ENCODE peak calls at places on chromosomes 1 and 21, in nine cellular contexts. One of them, this sample, is unnamed.
A peak's percentile ranks its signal among the peaks of the same experiment; 100 is the strongest.

GRCh38 chr1:62377043-62377562 is 57.9 kb upstream of the KANK4 start:
- DNase-seq in tibial artery: no peak
- DNase-seq in K562: no peak
- DNase-seq in PC-3: no peak
- DNase-seq in heart left ventricle: no peak
- DNase-seq in transverse colon: no peak
- DNase-seq in HAP-1: no peak
- DNase-seq in body of pancreas: no peak
- DNase-seq in colonic mucosa: no peak
- DNase-seq in this sample: no peak

GRCh38 chr21:20999567-21000169 is 1.5 kb downstream of the NCAM2 start:
- DNase-seq in tibial artery: no peak
- DNase-seq in K562: peak; percentile 62
- DNase-seq in PC-3: peak; percentile 72
- DNase-seq in heart left ventricle: no peak
- DNase-seq in transverse colon: peak; percentile 16
- DNase-seq in HAP-1: peak; percentile 59
- DNase-seq in body of pancreas: no peak
- DNase-seq in colonic mucosa: peak; percentile 44
- DNase-seq in this sample: peak; percentile 9

GRCh38 chr21:38178653-38179503 is 77.9 kb upstream of the KCNJ15 start:
- DNase-seq in tibial artery: no peak
- DNase-seq in K562: no peak
- DNase-seq in PC-3: no peak
- DNase-seq in heart left ventricle: no peak
- DNase-seq in transverse colon: no peak
- DNase-seq in HAP-1: no peak
- DNase-seq in body of pancreas: no peak
- DNase-seq in colonic mucosa: no peak
- DNase-seq in this sample: no peak

GRCh38 chr1:78839704-78840277 is 166.7 kb downstream of the ADGRL4 start:
- DNase-seq in tibial artery: peak; percentile 22
- DNase-seq in K562: peak; percentile 5
- DNase-seq in PC-3: peak; percentile 85
- DNase-seq in heart left ventricle: no peak
- DNase-seq in transverse colon: no peak
- DNase-seq in HAP-1: peak; percentile 53
- DNase-seq in body of pancreas: peak; percentile 25
- DNase-seq in colonic mucosa: peak; percentile 25
- DNase-seq in this sample: no peak

GRCh38 chr1:60152886-60153285 is 79.3 kb upstream of the C1orf87 start:
- DNase-seq in tibial artery: no peak
- DNase-seq in K562: no peak
- DNase-seq in PC-3: no peak
- DNase-seq in heart left ventricle: no peak
- DNase-seq in transverse colon: no peak
- DNase-seq in HAP-1: no peak
- DNase-seq in body of pancreas: no peak
- DNase-seq in colonic mucosa: no peak
- DNase-seq in this sample: no peak

GRCh38 chr1:93710499-93710898 is 28.9 kb upstream of the BCAR3 start:
- DNase-seq in tibial artery: no peak
- DNase-seq in K562: no peak
- DNase-seq in PC-3: no peak
- DNase-seq in heart left ventricle: no peak
- DNase-seq in transverse colon: no peak
- DNase-seq in HAP-1: no peak
- DNase-seq in body of pancreas: no peak
- DNase-seq in colonic mucosa: no peak
- DNase-seq in this sample: no peak

GRCh38 chr1:178310685-178311105 is 186.1 kb downstream of the CLEC20A start:
- DNase-seq in tibial artery: no peak
- DNase-seq in K562: peak; percentile 52
- DNase-seq in PC-3: peak; percentile 85
- DNase-seq in heart left ventricle: no peak
- DNase-seq in transverse colon: no peak
- DNase-seq in HAP-1: peak; percentile 8
- DNase-seq in body of pancreas: peak; percentile 45
- DNase-seq in colonic mucosa: no peak
- DNase-seq in this sample: peak; percentile 52

GRCh38 chr1:36248250-36248894 is 24.1 kb downstream of the THRAP3 start:
- DNase-seq in tibial artery: peak; percentile 81
- DNase-seq in K562: peak; percentile 61
- DNase-seq in PC-3: peak; percentile 76
- DNase-seq in heart left ventricle: no peak
- DNase-seq in transverse colon: peak; percentile 53
- DNase-seq in HAP-1: no peak
- DNase-seq in body of pancreas: peak; percentile 81
- DNase-seq in colonic mucosa: peak; percentile 37
- DNase-seq in this sample: peak; percentile 67

GRCh38 chr1:114828251-114828650 is 26.4 kb upstream of the SYCP1 start:
- DNase-seq in tibial artery: no peak
- DNase-seq in K562: no peak
- DNase-seq in PC-3: peak; percentile 46
- DNase-seq in heart left ventricle: no peak
- DNase-seq in transverse colon: no peak
- DNase-seq in HAP-1: no peak
- DNase-seq in body of pancreas: no peak
- DNase-seq in colonic mucosa: no peak
- DNase-seq in this sample: no peak

GRCh38 chr1:221517961-221518360 is 223.9 kb downstream of the DUSP10 start:
- DNase-seq in tibial artery: no peak
- DNase-seq in K562: no peak
- DNase-seq in PC-3: no peak
- DNase-seq in heart left ventricle: no peak
- DNase-seq in transverse colon: no peak
- DNase-seq in HAP-1: no peak
- DNase-seq in body of pancreas: no peak
- DNase-seq in colonic mucosa: no peak
- DNase-seq in this sample: no peak

GRCh38 chr21:36555199-36555598 is 75.3 kb upstream of the CLDN14 start:
- DNase-seq in tibial artery: no peak
- DNase-seq in K562: no peak
- DNase-seq in PC-3: no peak
- DNase-seq in heart left ventricle: no peak
- DNase-seq in transverse colon: no peak
- DNase-seq in HAP-1: no peak
- DNase-seq in body of pancreas: no peak
- DNase-seq in colonic mucosa: no peak
- DNase-seq in this sample: peak; percentile 20

GRCh38 chr1:235504122-235504493 is at the start of gene B3GALNT2:
- DNase-seq in tibial artery: no peak
- DNase-seq in K562: no peak
- DNase-seq in PC-3: no peak
- DNase-seq in heart left ventricle: no peak
- DNase-seq in transverse colon: no peak
- DNase-seq in HAP-1: no peak
- DNase-seq in body of pancreas: no peak
- DNase-seq in colonic mucosa: no peak
- DNase-seq in this sample: no peak

GRCh38 chr1:66022904-66023620 is 230.4 kb downstream of the PDE4B start:
- DNase-seq in tibial artery: no peak
- DNase-seq in K562: no peak
- DNase-seq in PC-3: peak; percentile 15
- DNase-seq in heart left ventricle: no peak
- DNase-seq in transverse colon: no peak
- DNase-seq in HAP-1: no peak
- DNase-seq in body of pancreas: no peak
- DNase-seq in colonic mucosa: no peak
- DNase-seq in this sample: no peak

GRCh38 chr21:42496839-42497202 is 797 bp upstream of the RSPH1 start:
- DNase-seq in tibial artery: no peak
- DNase-seq in K562: no peak
- DNase-seq in PC-3: no peak
- DNase-seq in heart left ventricle: peak; percentile 45
- DNase-seq in transverse colon: no peak
- DNase-seq in HAP-1: no peak
- DNase-seq in body of pancreas: peak; percentile 33
- DNase-seq in colonic mucosa: peak; percentile 46
- DNase-seq in this sample: no peak

GRCh38 chr1:96598416-96599168 is 123.0 kb upstream of the PTBP2 start:
- DNase-seq in tibial artery: no peak
- DNase-seq in K562: no peak
- DNase-seq in PC-3: no peak
- DNase-seq in heart left ventricle: no peak
- DNase-seq in transverse colon: no peak
- DNase-seq in HAP-1: no peak
- DNase-seq in body of pancreas: no peak
- DNase-seq in colonic mucosa: no peak
- DNase-seq in this sample: no peak

GRCh38 chr1:29258974-29259801 is 22.9 kb downstream of the PTPRU start:
- DNase-seq in tibial artery: no peak
- DNase-seq in K562: peak; percentile 39
- DNase-seq in PC-3: no peak
- DNase-seq in heart left ventricle: no peak
- DNase-seq in transverse colon: no peak
- DNase-seq in HAP-1: no peak
- DNase-seq in body of pancreas: no peak
- DNase-seq in colonic mucosa: no peak
- DNase-seq in this sample: no peak
- H3K4me3 ChIP-seq in tibial artery: peak overlapping the region; percentile 54
- H3K4me3 ChIP-seq in K562: peak overlapping the region; percentile 39
- H3K4me3 ChIP-seq in PC-3: peak overlapping the region; percentile 67
- H3K4me3 ChIP-seq in heart left ventricle: peak overlapping the region; percentile 41
- H3K4me3 ChIP-seq in transverse colon: peak overlapping the region; percentile 26
- H3K4me3 ChIP-seq in HAP-1: no peak overlapping the region
- H3K4me3 ChIP-seq in body of pancreas: no peak overlapping the region
- H3K4me3 ChIP-seq in colonic mucosa: peak overlapping the region; percentile 66
- H3K4me3 ChIP-seq in this sample: peak overlapping the region; percentile 10

GRCh38 chr1:87733421-87733820 is 404.7 kb downstream of the LMO4 start:
- DNase-seq in tibial artery: no peak
- DNase-seq in K562: no peak
- DNase-seq in PC-3: no peak
- DNase-seq in heart left ventricle: no peak
- DNase-seq in transverse colon: no peak
- DNase-seq in HAP-1: no peak
- DNase-seq in body of pancreas: no peak
- DNase-seq in colonic mucosa: no peak
- DNase-seq in this sample: no peak
- H3K4me1 ChIP-seq in tibial artery: no peaks in the 10 kb centered on the region
- H3K4me1 ChIP-seq in K562: no peaks in the 10 kb centered on the region
- H3K4me1 ChIP-seq in PC-3: no peaks in the 10 kb centered on the region
- H3K4me1 ChIP-seq in heart left ventricle: no peaks in the 10 kb centered on the region
- H3K4me1 ChIP-seq in transverse colon: no peaks in the 10 kb centered on the region
- H3K4me1 ChIP-seq in HAP-1: no peaks in the 10 kb centered on the region
- H3K4me1 ChIP-seq in body of pancreas: no peaks in the 10 kb centered on the region
- H3K4me1 ChIP-seq in colonic mucosa: no peaks in the 10 kb centered on the region
- H3K4me1 ChIP-seq in this sample: no peaks in the 10 kb centered on the region

GRCh38 chr1:2232916-2233438 is 4.9 kb downstream of the SKI start:
- DNase-seq in tibial artery: no peak
- DNase-seq in K562: peak; percentile 47
- DNase-seq in PC-3: no peak
- DNase-seq in heart left ventricle: no peak
- DNase-seq in transverse colon: no peak
- DNase-seq in HAP-1: no peak
- DNase-seq in body of pancreas: no peak
- DNase-seq in colonic mucosa: no peak
- DNase-seq in this sample: no peak

GRCh38 chr1:2233468-2233867 is 5.3 kb downstream of the SKI start:
- DNase-seq in tibial artery: no peak
- DNase-seq in K562: no peak
- DNase-seq in PC-3: no peak
- DNase-seq in heart left ventricle: no peak
- DNase-seq in transverse colon: no peak
- DNase-seq in HAP-1: no peak
- DNase-seq in body of pancreas: no peak
- DNase-seq in colonic mucosa: no peak
- DNase-seq in this sample: peak; percentile 40

GRCh38 chr1:2230781-2231666 is 2.9 kb downstream of the SKI start:
- DNase-seq in tibial artery: peak; percentile 45
- DNase-seq in K562: peak; percentile 45
- DNase-seq in PC-3: peak; percentile 60
- DNase-seq in heart left ventricle: no peak
- DNase-seq in transverse colon: peak; percentile 55
- DNase-seq in HAP-1: peak; percentile 41
- DNase-seq in body of pancreas: no peak
- DNase-seq in colonic mucosa: peak; percentile 56
- DNase-seq in this sample: peak; percentile 30

GRCh38 chr1:2231667-2232254 is 3.6 kb downstream of the SKI start:
- DNase-seq in tibial artery: peak; percentile 96
- DNase-seq in K562: peak; percentile 78
- DNase-seq in PC-3: peak; percentile 68
- DNase-seq in heart left ventricle: peak; percentile 85
- DNase-seq in transverse colon: peak; percentile 83
- DNase-seq in HAP-1: peak; percentile 90
- DNase-seq in body of pancreas: peak; percentile 63
- DNase-seq in colonic mucosa: peak; percentile 85
- DNase-seq in this sample: peak; percentile 60

DNA sequence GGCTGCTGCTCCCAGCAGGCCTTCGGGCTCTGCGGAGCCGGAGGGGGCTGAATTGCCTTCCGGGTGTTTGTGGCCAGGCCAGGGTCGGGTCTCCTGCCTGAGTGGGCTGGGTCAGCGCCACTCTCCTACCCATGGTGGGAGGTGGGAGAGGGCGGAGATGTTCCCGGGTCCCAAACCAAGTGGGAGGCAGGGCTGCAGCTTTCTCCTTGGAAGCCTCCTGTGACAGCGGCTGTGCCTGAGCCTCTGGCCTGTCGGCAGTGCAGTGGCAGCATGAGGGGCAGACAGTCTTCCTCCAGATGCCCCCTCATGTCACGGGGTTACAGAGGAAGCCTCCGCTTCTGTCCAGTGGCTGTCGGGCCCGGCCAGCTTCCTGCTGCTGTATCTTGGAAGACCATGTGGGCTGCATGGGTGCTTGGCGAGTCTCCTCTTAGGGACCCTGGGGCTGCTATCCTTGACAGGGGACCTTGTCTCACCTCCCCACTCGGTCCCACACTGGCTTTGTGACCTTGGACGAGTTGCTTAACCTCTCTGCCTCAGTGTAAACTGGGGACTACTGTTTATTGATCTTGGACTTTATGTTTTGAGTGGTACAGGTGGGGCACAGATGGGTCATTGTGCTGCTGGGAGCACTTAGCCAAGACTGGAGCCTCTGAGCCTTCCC is 4.3 kb downstream of the SKI start:
- DNase-seq in tibial artery: no peak
- DNase-seq in K562: no peak
- DNase-seq in PC-3: no peak
- DNase-seq in heart left ventricle: no peak
- DNase-seq in transverse colon: no peak
- DNase-seq in HAP-1: no peak
- DNase-seq in body of pancreas: no peak
- DNase-seq in colonic mucosa: no peak
- DNase-seq in this sample: no peak
- H3K4me3 ChIP-seq in tibial artery: peak overlapping the region; percentile 88
- H3K4me3 ChIP-seq in K562: peak overlapping the region; percentile 53
- H3K4me3 ChIP-seq in PC-3: peak overlapping the region; percentile 80
- H3K4me3 ChIP-seq in heart left ventricle: peak overlapping the region; percentile 71
- H3K4me3 ChIP-seq in transverse colon: peak overlapping the region; percentile 4
- H3K4me3 ChIP-seq in HAP-1: peak overlapping the region; percentile 68
- H3K4me3 ChIP-seq in body of pancreas: no peak overlapping the region
- H3K4me3 ChIP-seq in colonic mucosa: peak overlapping the region; percentile 63
- H3K4me3 ChIP-seq in this sample: peak overlapping the region; percentile 79

DNA sequence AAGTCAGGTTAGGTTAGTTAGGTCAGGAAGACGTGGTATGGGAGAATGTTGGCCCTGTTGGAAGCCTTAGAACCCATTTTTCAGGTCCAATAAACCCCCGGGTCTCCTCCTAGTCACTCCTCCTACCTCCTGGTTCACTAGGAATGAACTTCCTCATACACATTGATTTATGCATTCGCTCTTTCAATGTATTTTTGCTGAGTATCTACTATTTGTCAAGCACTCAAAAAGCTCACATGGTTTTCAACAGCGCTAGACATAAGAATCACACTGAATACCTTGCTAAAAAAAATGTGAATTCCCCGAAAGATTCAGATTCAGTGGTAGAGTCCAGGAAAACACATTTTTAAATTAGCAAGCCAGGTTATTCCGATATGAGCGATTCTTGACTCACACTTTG is 85.8 kb upstream of the LRRN2 start:
- DNase-seq in tibial artery: no peak
- DNase-seq in K562: no peak
- DNase-seq in PC-3: peak; percentile 36
- DNase-seq in heart left ventricle: no peak
- DNase-seq in transverse colon: no peak
- DNase-seq in HAP-1: no peak
- DNase-seq in body of pancreas: no peak
- DNase-seq in colonic mucosa: no peak
- DNase-seq in this sample: no peak
- H3K4me1 ChIP-seq in tibial artery: no peaks in the 10 kb centered on the region
- H3K4me1 ChIP-seq in K562: no peaks in the 10 kb centered on the region
- H3K4me1 ChIP-seq in PC-3: peaks cover 11% of the 10 kb centered on the region
- H3K4me1 ChIP-seq in heart left ventricle: no peaks in the 10 kb centered on the region
- H3K4me1 ChIP-seq in transverse colon: no peaks in the 10 kb centered on the region
- H3K4me1 ChIP-seq in HAP-1: no peaks in the 10 kb centered on the region
- H3K4me1 ChIP-seq in body of pancreas: no peaks in the 10 kb centered on the region
- H3K4me1 ChIP-seq in colonic mucosa: no peaks in the 10 kb centered on the region
- H3K4me1 ChIP-seq in this sample: no peaks in the 10 kb centered on the region

This sample was measured in SJSA1.